ENCODE peak calls at places on chromosomes 13 and 19, in four cellular contexts. One of them, this sample, is unnamed.

GRCh38 chr19:16001481-16002312 is 52.9 kb downstream of the OR10H4 start:
- DNase-seq in IMR-90: peak; percentile 77
- DNase-seq in K562: no peak
- DNase-seq in A549: no peak
- DNase-seq in this sample: no peak

GRCh38 chr19:18589380-18590272 is 1.0 kb downstream of the REX1BD start:
- DNase-seq in IMR-90: peak; percentile 55
- DNase-seq in K562: peak; percentile 65
- DNase-seq in A549: peak; percentile 51
- DNase-seq in this sample: peak; percentile 68

GRCh38 chr13:72842991-72843390 is 61.1 kb downstream of the PIBF1 start:
- DNase-seq in IMR-90: no peak
- DNase-seq in A549: no peak
- DNase-seq in K562: no peak
- DNase-seq in this sample: no peak

GRCh38 chr19:15869109-15869555 is 28.7 kb downstream of the CYP4F2 start:
- DNase-seq in K562: peak; percentile 78
- DNase-seq in IMR-90: no peak
- DNase-seq in A549: peak; percentile 72
- DNase-seq in this sample: peak; percentile 65

GRCh38 chr13:73428137-73428536 is 369.3 kb downstream of the KLF5 start:
- DNase-seq in K562: no peak
- DNase-seq in A549: peak; percentile 15
- DNase-seq in IMR-90: peak; percentile 76
- DNase-seq in this sample: no peak

GRCh38 chr13:86446311-86446710 is 647.1 kb upstream of the SLITRK6 start:
- DNase-seq in IMR-90: peak; percentile 13
- DNase-seq in K562: no peak
- DNase-seq in A549: peak; percentile 2
- DNase-seq in this sample: peak; percentile 67

GRCh38 chr19:51368366-51369282 is at the start of gene CLDND2:
- DNase-seq in K562: peak; percentile 47
- DNase-seq in A549: no peak
- DNase-seq in IMR-90: no peak
- DNase-seq in this sample: no peak

GRCh38 chr19:861756-862528 is 2.5 kb downstream of the CFD start:
- DNase-seq in A549: no peak
- DNase-seq in K562: peak; percentile 94
- DNase-seq in IMR-90: no peak
- DNase-seq in this sample: peak; percentile 87

GRCh38 chr13:88919970-88920628 is 1248.9 kb downstream of the SLITRK5 start:
- DNase-seq in A549: no peak
- DNase-seq in IMR-90: no peak
- DNase-seq in K562: no peak
- DNase-seq in this sample: no peak

DNA sequence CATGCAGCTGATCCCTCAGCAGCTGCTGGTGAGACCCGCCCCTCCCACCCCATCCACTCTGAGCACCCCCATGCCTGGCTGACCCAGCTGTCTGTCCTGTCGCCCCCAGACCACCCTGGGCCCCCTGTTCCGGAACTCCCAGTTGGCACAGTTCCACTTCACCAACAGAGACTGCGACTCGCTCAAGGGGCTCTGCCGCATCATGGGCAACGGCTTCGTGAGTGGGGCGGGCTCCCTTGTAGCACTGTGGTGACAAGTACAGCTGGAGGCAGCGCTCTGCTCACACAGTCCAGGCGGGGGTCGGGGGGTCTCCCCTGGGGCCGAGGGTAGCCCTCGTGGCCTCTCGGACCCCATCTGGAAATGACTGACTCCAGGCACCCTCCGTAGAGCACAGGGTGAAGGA is 3.9 kb downstream of the PTOV1 start:
- DNase-seq in K562: no peak
- DNase-seq in A549: no peak
- DNase-seq in IMR-90: no peak
- DNase-seq in this sample: no peak
- TF ChIP-seq BHLHE40 in K562: no peak
- TF ChIP-seq BHLHE40 in A549: no peak
- TF ChIP-seq BHLHE40 in IMR-90: no peak
- TF ChIP-seq BHLHE40 in this sample: no peak

DNA sequence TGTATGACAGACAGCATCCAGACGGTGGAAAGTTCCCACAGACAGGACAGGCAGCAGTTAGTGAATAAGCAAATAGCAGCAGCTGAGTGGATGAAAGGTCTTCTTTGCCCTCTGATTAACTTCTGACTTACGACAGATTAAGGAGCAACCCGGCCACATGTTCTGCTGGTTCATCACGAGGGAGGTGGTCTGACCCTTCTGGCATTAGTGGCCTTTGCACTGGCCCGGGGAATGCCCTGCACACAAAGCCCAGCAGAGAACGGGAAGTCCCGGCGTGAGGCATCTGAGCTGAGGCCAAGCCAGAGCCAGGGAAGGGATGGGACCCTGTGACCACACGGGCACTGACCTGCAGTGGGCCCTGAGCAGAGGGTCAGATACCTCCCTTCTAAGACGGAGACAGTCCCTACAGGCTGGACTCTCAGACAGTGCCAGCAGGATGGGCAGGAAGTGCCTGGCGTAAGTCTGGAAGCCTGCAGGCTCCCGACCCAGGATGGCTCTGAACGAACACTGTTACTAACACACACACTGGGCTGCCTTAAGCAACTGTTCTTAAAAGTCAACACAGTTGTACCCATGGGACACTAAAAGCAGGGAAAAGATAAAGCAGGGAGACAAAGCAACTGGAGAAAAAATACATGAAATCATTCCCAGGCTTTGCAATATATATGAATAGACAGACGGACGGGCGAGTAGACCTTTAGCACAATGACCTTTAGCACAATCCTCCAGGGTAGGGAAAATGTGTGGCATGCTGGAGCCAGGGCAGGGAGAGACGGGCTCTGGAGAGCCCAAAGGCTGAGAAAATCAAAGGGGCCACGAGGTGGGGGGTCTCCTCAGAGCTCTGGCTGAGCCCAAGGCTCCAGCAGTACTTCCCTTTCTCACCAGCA is 6.3 kb downstream of the C19orf12 start:
- DNase-seq in IMR-90: no peak
- DNase-seq in A549: no peak
- DNase-seq in K562: no peak
- DNase-seq in this sample: no peak
- TF ChIP-seq BHLHE40 in IMR-90: no peak
- TF ChIP-seq BHLHE40 in A549: no peak
- TF ChIP-seq BHLHE40 in K562: no peak
- TF ChIP-seq BHLHE40 in this sample: no peak

DNA sequence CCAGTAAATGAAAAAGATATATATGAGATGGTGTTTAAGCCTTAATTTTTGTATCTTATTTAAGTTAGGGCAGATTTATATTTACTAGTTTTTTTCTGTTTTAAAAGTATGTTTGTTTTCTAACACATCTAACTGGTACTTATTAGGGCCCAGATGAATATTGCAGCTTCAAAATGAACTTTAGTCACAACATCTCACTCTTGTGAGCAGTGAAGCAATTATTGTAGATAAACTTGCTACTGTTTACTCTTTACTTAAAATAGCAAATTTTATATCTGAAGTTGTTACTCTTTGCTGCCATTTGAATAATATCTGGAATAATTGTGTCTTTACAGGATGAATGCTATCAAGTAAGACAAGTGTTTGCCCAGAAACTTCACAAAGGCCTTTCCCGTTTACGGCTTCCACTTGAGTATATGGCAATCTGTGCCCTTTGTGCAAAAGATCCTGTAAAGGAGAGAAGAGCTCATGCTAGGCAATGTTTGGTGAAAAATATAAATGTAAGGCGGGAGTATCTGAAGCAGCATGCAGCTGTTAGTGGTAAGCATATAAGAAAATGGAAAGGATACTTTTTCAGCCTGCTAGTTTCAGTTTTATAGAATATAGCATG is 166.8 kb downstream of the PDS5B start:
- DNase-seq in A549: no peak
- DNase-seq in IMR-90: no peak
- DNase-seq in K562: no peak
- DNase-seq in this sample: no peak
- TF ChIP-seq BHLHE40 in A549: no peak
- TF ChIP-seq BHLHE40 in IMR-90: no peak
- TF ChIP-seq BHLHE40 in K562: no peak
- TF ChIP-seq BHLHE40 in this sample: no peak

GRCh38 chr19:32101206-32101605 is 244.2 kb upstream of the ZNF507 start:
- DNase-seq in K562: no peak
- DNase-seq in IMR-90: no peak
- DNase-seq in A549: no peak
- DNase-seq in this sample: no peak

GRCh38 chr19:32098953-32099352 is 246.5 kb upstream of the ZNF507 start:
- DNase-seq in K562: no peak
- DNase-seq in IMR-90: no peak
- DNase-seq in A549: no peak
- DNase-seq in this sample: no peak

DNA sequence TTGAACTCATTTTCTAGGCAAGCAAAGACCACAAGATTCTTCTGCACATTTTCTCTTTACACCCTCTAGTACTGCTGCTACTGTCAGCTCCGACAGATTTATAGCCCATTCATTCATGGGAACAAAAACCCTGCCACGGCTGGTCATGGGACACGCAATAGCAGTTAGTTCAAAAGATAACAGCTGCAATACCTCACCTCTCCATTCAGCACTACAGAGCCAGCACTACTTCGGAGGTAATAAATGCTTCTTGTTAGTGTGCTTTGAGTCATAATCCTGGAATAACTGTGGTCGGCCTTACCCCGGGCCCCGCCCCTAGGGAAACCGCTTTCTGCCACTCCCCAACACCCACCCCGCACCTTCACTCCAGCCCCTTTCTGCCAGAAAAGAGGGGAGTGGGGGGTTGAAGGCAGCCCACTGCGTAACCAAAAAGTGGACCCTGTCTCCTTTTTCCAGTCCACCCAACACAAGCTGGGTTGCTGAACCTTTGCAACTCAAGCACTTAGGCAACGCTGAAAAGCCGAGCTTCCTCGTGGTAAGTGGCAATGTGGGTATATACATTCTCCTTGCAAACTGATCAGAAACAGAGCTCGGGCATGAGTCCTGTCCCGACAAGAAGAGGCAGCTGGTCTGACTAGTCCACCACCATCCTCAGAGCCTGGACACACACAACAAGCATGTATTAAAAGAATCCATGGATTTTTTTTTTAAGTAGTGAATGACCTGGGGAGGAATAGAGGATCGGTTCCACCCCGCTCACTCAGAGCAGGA is 240.8 kb upstream of the ZNF507 start:
- DNase-seq in IMR-90: no peak
- DNase-seq in K562: no peak
- DNase-seq in A549: no peak
- DNase-seq in this sample: peak; percentile 52
- TF ChIP-seq BHLHE40 in IMR-90: no peak
- TF ChIP-seq BHLHE40 in K562: no peak
- TF ChIP-seq BHLHE40 in A549: no peak
- TF ChIP-seq BHLHE40 in this sample: no peak

This sample was measured in HEK293T.